ENCODE peak calls at places on chromosomes 16 and 17, in ten cellular contexts. One of them, this sample, is unnamed.

GRCh38 chr17:81852237-81852636 is 8.1 kb downstream of the P4HB start:
- DNase-seq in left ventricle myocardium inferior: no peak
- DNase-seq in AG04450: no peak
- DNase-seq in dorsolateral prefrontal cortex: no peak
- DNase-seq in fibroblast of villous mesenchyme: no peak
- DNase-seq in astrocyte of the spinal cord: no peak
- DNase-seq in cardiac fibroblast: no peak
- DNase-seq in GM10248: no peak
- DNase-seq in foreskin keratinocyte: no peak
- DNase-seq in left lung: no peak
- DNase-seq in this sample: no peak

GRCh38 chr17:37844158-37844976 is 79.8 kb upstream of the TBC1D3K start:
- DNase-seq in left ventricle myocardium inferior: peak; percentile 51
- DNase-seq in AG04450: peak; percentile 15
- DNase-seq in dorsolateral prefrontal cortex: peak; percentile 48
- DNase-seq in fibroblast of villous mesenchyme: peak; percentile 45
- DNase-seq in astrocyte of the spinal cord: peak; percentile 59
- DNase-seq in cardiac fibroblast: peak; percentile 54
- DNase-seq in GM10248: peak; percentile 85
- DNase-seq in foreskin keratinocyte: no peak
- DNase-seq in left lung: peak; percentile 90
- DNase-seq in this sample: peak; percentile 48

GRCh38 chr17:57357830-57358426 is 101.6 kb downstream of the MSI2 start:
- DNase-seq in left ventricle myocardium inferior: no peak
- DNase-seq in AG04450: no peak
- DNase-seq in dorsolateral prefrontal cortex: no peak
- DNase-seq in fibroblast of villous mesenchyme: no peak
- DNase-seq in astrocyte of the spinal cord: no peak
- DNase-seq in cardiac fibroblast: no peak
- DNase-seq in GM10248: peak; percentile 49
- DNase-seq in foreskin keratinocyte: peak; percentile 44
- DNase-seq in left lung: no peak
- DNase-seq in this sample: no peak

GRCh38 chr17:27954521-27955495 is 61.6 kb upstream of the LYRM9 start:
- DNase-seq in left ventricle myocardium inferior: no peak
- DNase-seq in AG04450: no peak
- DNase-seq in dorsolateral prefrontal cortex: no peak
- DNase-seq in fibroblast of villous mesenchyme: no peak
- DNase-seq in astrocyte of the spinal cord: no peak
- DNase-seq in cardiac fibroblast: no peak
- DNase-seq in GM10248: no peak
- DNase-seq in foreskin keratinocyte: no peak
- DNase-seq in left lung: no peak
- DNase-seq in this sample: no peak

GRCh38 chr16:80883159-80883642 is 78.8 kb upstream of the CDYL2 start:
- DNase-seq in left ventricle myocardium inferior: no peak
- DNase-seq in AG04450: no peak
- DNase-seq in dorsolateral prefrontal cortex: no peak
- DNase-seq in fibroblast of villous mesenchyme: no peak
- DNase-seq in astrocyte of the spinal cord: no peak
- DNase-seq in cardiac fibroblast: no peak
- DNase-seq in GM10248: no peak
- DNase-seq in foreskin keratinocyte: no peak
- DNase-seq in left lung: no peak
- DNase-seq in this sample: no peak

GRCh38 chr16:28865722-28866453 is 2.2 kb downstream of the SH2B1 start:
- DNase-seq in left ventricle myocardium inferior: no peak
- DNase-seq in AG04450: no peak
- DNase-seq in dorsolateral prefrontal cortex: no peak
- DNase-seq in fibroblast of villous mesenchyme: no peak
- DNase-seq in astrocyte of the spinal cord: no peak
- DNase-seq in cardiac fibroblast: no peak
- DNase-seq in GM10248: no peak
- DNase-seq in foreskin keratinocyte: no peak
- DNase-seq in left lung: no peak
- DNase-seq in this sample: no peak

GRCh38 chr16:78642621-78643285 is 543.3 kb downstream of the WWOX start:
- DNase-seq in left ventricle myocardium inferior: no peak
- DNase-seq in AG04450: no peak
- DNase-seq in dorsolateral prefrontal cortex: no peak
- DNase-seq in fibroblast of villous mesenchyme: no peak
- DNase-seq in astrocyte of the spinal cord: no peak
- DNase-seq in cardiac fibroblast: no peak
- DNase-seq in GM10248: no peak
- DNase-seq in foreskin keratinocyte: no peak
- DNase-seq in left lung: no peak
- DNase-seq in this sample: no peak

GRCh38 chr17:47180337-47180736 is 8.8 kb downstream of the CDC27 start:
- DNase-seq in left ventricle myocardium inferior: no peak
- DNase-seq in AG04450: no peak
- DNase-seq in dorsolateral prefrontal cortex: no peak
- DNase-seq in fibroblast of villous mesenchyme: no peak
- DNase-seq in astrocyte of the spinal cord: no peak
- DNase-seq in cardiac fibroblast: no peak
- DNase-seq in GM10248: no peak
- DNase-seq in foreskin keratinocyte: no peak
- DNase-seq in left lung: no peak
- DNase-seq in this sample: no peak

GRCh38 chr16:11698271-11698689 is 30.0 kb downstream of the SNN start:
- DNase-seq in left ventricle myocardium inferior: no peak
- DNase-seq in AG04450: no peak
- DNase-seq in dorsolateral prefrontal cortex: no peak
- DNase-seq in fibroblast of villous mesenchyme: no peak
- DNase-seq in astrocyte of the spinal cord: peak; percentile 26
- DNase-seq in cardiac fibroblast: no peak
- DNase-seq in GM10248: no peak
- DNase-seq in foreskin keratinocyte: no peak
- DNase-seq in left lung: no peak
- DNase-seq in this sample: no peak

GRCh38 chr17:51640108-51640622 is 379.8 kb downstream of the UTP18 start:
- DNase-seq in left ventricle myocardium inferior: no peak
- DNase-seq in AG04450: no peak
- DNase-seq in dorsolateral prefrontal cortex: no peak
- DNase-seq in fibroblast of villous mesenchyme: no peak
- DNase-seq in astrocyte of the spinal cord: no peak
- DNase-seq in cardiac fibroblast: no peak
- DNase-seq in GM10248: peak; percentile 16
- DNase-seq in foreskin keratinocyte: peak; percentile 14
- DNase-seq in left lung: no peak
- DNase-seq in this sample: no peak

GRCh38 chr17:42281571-42282096 is 5.4 kb upstream of the STAT5B start:
- DNase-seq in left ventricle myocardium inferior: no peak
- DNase-seq in AG04450: no peak
- DNase-seq in dorsolateral prefrontal cortex: peak; percentile 26
- DNase-seq in fibroblast of villous mesenchyme: no peak
- DNase-seq in astrocyte of the spinal cord: no peak
- DNase-seq in cardiac fibroblast: no peak
- DNase-seq in GM10248: no peak
- DNase-seq in foreskin keratinocyte: no peak
- DNase-seq in left lung: no peak
- DNase-seq in this sample: no peak

GRCh38 chr16:64638804-64639203 is 483.1 kb downstream of the CDH11 start:
- DNase-seq in left ventricle myocardium inferior: no peak
- DNase-seq in AG04450: no peak
- DNase-seq in dorsolateral prefrontal cortex: no peak
- DNase-seq in fibroblast of villous mesenchyme: no peak
- DNase-seq in astrocyte of the spinal cord: no peak
- DNase-seq in cardiac fibroblast: no peak
- DNase-seq in GM10248: no peak
- DNase-seq in foreskin keratinocyte: no peak
- DNase-seq in left lung: no peak
- DNase-seq in this sample: no peak

GRCh38 chr16:7270006-7270405 is 62.6 kb upstream of the RBFOX1 start:
- DNase-seq in left ventricle myocardium inferior: no peak
- DNase-seq in AG04450: no peak
- DNase-seq in dorsolateral prefrontal cortex: no peak
- DNase-seq in fibroblast of villous mesenchyme: no peak
- DNase-seq in astrocyte of the spinal cord: no peak
- DNase-seq in cardiac fibroblast: no peak
- DNase-seq in GM10248: no peak
- DNase-seq in foreskin keratinocyte: no peak
- DNase-seq in left lung: no peak
- DNase-seq in this sample: no peak

GRCh38 chr16:87305505-87306391 is 11.4 kb downstream of the C16orf95 start:
- DNase-seq in left ventricle myocardium inferior: no peak
- DNase-seq in AG04450: peak; percentile 23
- DNase-seq in dorsolateral prefrontal cortex: no peak
- DNase-seq in fibroblast of villous mesenchyme: peak; percentile 85
- DNase-seq in astrocyte of the spinal cord: no peak
- DNase-seq in cardiac fibroblast: peak; percentile 50
- DNase-seq in GM10248: no peak
- DNase-seq in foreskin keratinocyte: peak; percentile 60
- DNase-seq in left lung: no peak
- DNase-seq in this sample: peak; percentile 66
- TF ChIP-seq CTCF in left ventricle myocardium inferior: no peak
- TF ChIP-seq CTCF in AG04450: peak; percentile 37
- TF ChIP-seq CTCF in dorsolateral prefrontal cortex: no peak
- TF ChIP-seq CTCF in fibroblast of villous mesenchyme: peak; percentile 38
- TF ChIP-seq CTCF in astrocyte of the spinal cord: peak; percentile 16
- TF ChIP-seq CTCF in cardiac fibroblast: peak; percentile 6
- TF ChIP-seq CTCF in GM10248: no peak
- TF ChIP-seq CTCF in foreskin keratinocyte: peak; percentile 58
- TF ChIP-seq CTCF in left lung: no peak
- TF ChIP-seq CTCF in this sample: peak; percentile 66

GRCh38 chr17:39270923-39271322 is 45.2 kb upstream of the STAC2 start:
- DNase-seq in left ventricle myocardium inferior: no peak
- DNase-seq in AG04450: peak; percentile 29
- DNase-seq in dorsolateral prefrontal cortex: no peak
- DNase-seq in fibroblast of villous mesenchyme: peak; percentile 66
- DNase-seq in astrocyte of the spinal cord: peak; percentile 46
- DNase-seq in cardiac fibroblast: peak; percentile 83
- DNase-seq in GM10248: peak; percentile 27
- DNase-seq in foreskin keratinocyte: no peak
- DNase-seq in left lung: no peak
- DNase-seq in this sample: peak; percentile 61
- TF ChIP-seq CTCF in left ventricle myocardium inferior: peak; percentile 53
- TF ChIP-seq CTCF in AG04450: peak; percentile 72
- TF ChIP-seq CTCF in dorsolateral prefrontal cortex: peak; percentile 47
- TF ChIP-seq CTCF in fibroblast of villous mesenchyme: peak; percentile 60
- TF ChIP-seq CTCF in astrocyte of the spinal cord: peak; percentile 57
- TF ChIP-seq CTCF in cardiac fibroblast: peak; percentile 42
- TF ChIP-seq CTCF in GM10248: peak; percentile 34
- TF ChIP-seq CTCF in foreskin keratinocyte: peak; percentile 61
- TF ChIP-seq CTCF in left lung: no peak
- TF ChIP-seq CTCF in this sample: peak; percentile 79

GRCh38 chr17:21124096-21124495 is 2.7 kb upstream of the DHRS7B start:
- DNase-seq in left ventricle myocardium inferior: no peak
- DNase-seq in AG04450: no peak
- DNase-seq in dorsolateral prefrontal cortex: no peak
- DNase-seq in fibroblast of villous mesenchyme: no peak
- DNase-seq in astrocyte of the spinal cord: no peak
- DNase-seq in cardiac fibroblast: no peak
- DNase-seq in GM10248: no peak
- DNase-seq in foreskin keratinocyte: no peak
- DNase-seq in left lung: no peak
- DNase-seq in this sample: no peak

GRCh38 chr17:21129023-21129681 is 2.4 kb downstream of the DHRS7B start:
- DNase-seq in left ventricle myocardium inferior: no peak
- DNase-seq in AG04450: peak; percentile 26
- DNase-seq in dorsolateral prefrontal cortex: no peak
- DNase-seq in fibroblast of villous mesenchyme: peak; percentile 70
- DNase-seq in astrocyte of the spinal cord: peak; percentile 36
- DNase-seq in cardiac fibroblast: peak; percentile 79
- DNase-seq in GM10248: no peak
- DNase-seq in foreskin keratinocyte: no peak
- DNase-seq in left lung: no peak
- DNase-seq in this sample: peak; percentile 52

GRCh38 chr17:21125862-21126261 is 902 bp upstream of the DHRS7B start:
- DNase-seq in left ventricle myocardium inferior: no peak
- DNase-seq in AG04450: no peak
- DNase-seq in dorsolateral prefrontal cortex: no peak
- DNase-seq in fibroblast of villous mesenchyme: no peak
- DNase-seq in astrocyte of the spinal cord: no peak
- DNase-seq in cardiac fibroblast: no peak
- DNase-seq in GM10248: no peak
- DNase-seq in foreskin keratinocyte: no peak
- DNase-seq in left lung: no peak
- DNase-seq in this sample: no peak

GRCh38 chr17:21127508-21128077 is 829 bp downstream of the DHRS7B start:
- DNase-seq in left ventricle myocardium inferior: no peak
- DNase-seq in AG04450: no peak
- DNase-seq in dorsolateral prefrontal cortex: no peak
- DNase-seq in fibroblast of villous mesenchyme: peak; percentile 6
- DNase-seq in astrocyte of the spinal cord: no peak
- DNase-seq in cardiac fibroblast: peak; percentile 14
- DNase-seq in GM10248: no peak
- DNase-seq in foreskin keratinocyte: no peak
- DNase-seq in left lung: no peak
- DNase-seq in this sample: no peak

GRCh38 chr17:21126645-21127507 is at the start of gene DHRS7B:
- DNase-seq in left ventricle myocardium inferior: peak; percentile 96
- DNase-seq in AG04450: peak; percentile 74
- DNase-seq in dorsolateral prefrontal cortex: peak; percentile 98
- DNase-seq in fibroblast of villous mesenchyme: peak; percentile 88
- DNase-seq in astrocyte of the spinal cord: peak; percentile 89
- DNase-seq in cardiac fibroblast: peak; percentile 91
- DNase-seq in GM10248: peak; percentile 98
- DNase-seq in foreskin keratinocyte: peak; percentile 83
- DNase-seq in left lung: peak; percentile 96
- DNase-seq in this sample: peak; percentile 86
- TF ChIP-seq CTCF in left ventricle myocardium inferior: no peak
- TF ChIP-seq CTCF in AG04450: no peak
- TF ChIP-seq CTCF in dorsolateral prefrontal cortex: peak; percentile 23
- TF ChIP-seq CTCF in fibroblast of villous mesenchyme: no peak
- TF ChIP-seq CTCF in astrocyte of the spinal cord: no peak
- TF ChIP-seq CTCF in cardiac fibroblast: no peak
- TF ChIP-seq CTCF in GM10248: peak; percentile 18
- TF ChIP-seq CTCF in foreskin keratinocyte: no peak
- TF ChIP-seq CTCF in left lung: no peak
- TF ChIP-seq CTCF in this sample: peak; percentile 20

GRCh38 chr17:49513616-49514373 is 18.7 kb downstream of the NGFR start:
- DNase-seq in left ventricle myocardium inferior: peak; percentile 76
- DNase-seq in AG04450: no peak
- DNase-seq in dorsolateral prefrontal cortex: peak; percentile 37
- DNase-seq in fibroblast of villous mesenchyme: no peak
- DNase-seq in astrocyte of the spinal cord: no peak
- DNase-seq in cardiac fibroblast: no peak
- DNase-seq in GM10248: no peak
- DNase-seq in foreskin keratinocyte: no peak
- DNase-seq in left lung: no peak
- DNase-seq in this sample: no peak

GRCh38 chr17:49516190-49516589 is 21.1 kb downstream of the NGFR start:
- DNase-seq in left ventricle myocardium inferior: no peak
- DNase-seq in AG04450: no peak
- DNase-seq in dorsolateral prefrontal cortex: no peak
- DNase-seq in fibroblast of villous mesenchyme: peak; percentile 18
- DNase-seq in astrocyte of the spinal cord: peak; percentile 18
- DNase-seq in cardiac fibroblast: peak; percentile 55
- DNase-seq in GM10248: no peak
- DNase-seq in foreskin keratinocyte: no peak
- DNase-seq in left lung: no peak
- DNase-seq in this sample: no peak

GRCh38 chr17:49514374-49514738 is 19.3 kb downstream of the NGFR start:
- DNase-seq in left ventricle myocardium inferior: no peak
- DNase-seq in AG04450: no peak
- DNase-seq in dorsolateral prefrontal cortex: peak; percentile 23
- DNase-seq in fibroblast of villous mesenchyme: peak; percentile 36
- DNase-seq in astrocyte of the spinal cord: no peak
- DNase-seq in cardiac fibroblast: peak; percentile 55
- DNase-seq in GM10248: no peak
- DNase-seq in foreskin keratinocyte: no peak
- DNase-seq in left lung: no peak
- DNase-seq in this sample: no peak

GRCh38 chr17:49513044-49513395 is 17.9 kb downstream of the NGFR start:
- DNase-seq in left ventricle myocardium inferior: no peak
- DNase-seq in AG04450: no peak
- DNase-seq in dorsolateral prefrontal cortex: no peak
- DNase-seq in fibroblast of villous mesenchyme: no peak
- DNase-seq in astrocyte of the spinal cord: no peak
- DNase-seq in cardiac fibroblast: no peak
- DNase-seq in GM10248: no peak
- DNase-seq in foreskin keratinocyte: no peak
- DNase-seq in left lung: no peak
- DNase-seq in this sample: no peak

GRCh38 chr17:49515196-49515770 is 20.2 kb downstream of the NGFR start:
- DNase-seq in left ventricle myocardium inferior: peak; percentile 92
- DNase-seq in AG04450: peak; percentile 89
- DNase-seq in dorsolateral prefrontal cortex: peak; percentile 74
- DNase-seq in fibroblast of villous mesenchyme: peak; percentile 99
- DNase-seq in astrocyte of the spinal cord: peak; percentile 99
- DNase-seq in cardiac fibroblast: peak; percentile 99
- DNase-seq in GM10248: peak; percentile 88
- DNase-seq in foreskin keratinocyte: no peak
- DNase-seq in left lung: no peak
- DNase-seq in this sample: peak; percentile 87
- TF ChIP-seq CTCF in left ventricle myocardium inferior: peak; percentile 63
- TF ChIP-seq CTCF in AG04450: peak; percentile 35
- TF ChIP-seq CTCF in dorsolateral prefrontal cortex: peak; percentile 19
- TF ChIP-seq CTCF in fibroblast of villous mesenchyme: peak; percentile 43
- TF ChIP-seq CTCF in astrocyte of the spinal cord: peak; percentile 44
- TF ChIP-seq CTCF in cardiac fibroblast: peak; percentile 51
- TF ChIP-seq CTCF in GM10248: no peak
- TF ChIP-seq CTCF in foreskin keratinocyte: no peak
- TF ChIP-seq CTCF in left lung: no peak
- TF ChIP-seq CTCF in this sample: peak; percentile 26